ENCODE peak calls at places on chromosomes 5 and 9, in four cellular contexts. One of them, this sample, is unnamed.

GRCh38 chr9:12681620-12682019 is 11.6 kb upstream of the TYRP1 start:
- DNase-seq in HT-29: no peak
- DNase-seq in ACHN: no peak
- DNase-seq in mucosa of gallbladder: no peak
- DNase-seq in this sample: peak; percentile 53

GRCh38 chr9:13175732-13176131 is 103.8 kb downstream of the MPDZ start:
- DNase-seq in HT-29: no peak
- DNase-seq in ACHN: no peak
- DNase-seq in mucosa of gallbladder: no peak
- DNase-seq in this sample: no peak

GRCh38 chr9:131625848-131626670 is 80.7 kb downstream of the PRRT1B start:
- DNase-seq in HT-29: no peak
- DNase-seq in ACHN: no peak
- DNase-seq in mucosa of gallbladder: no peak
- DNase-seq in this sample: no peak

GRCh38 chr5:72441861-72442540 is 65.2 kb downstream of the ZNF366 start:
- DNase-seq in HT-29: no peak
- DNase-seq in ACHN: peak; percentile 54
- DNase-seq in mucosa of gallbladder: no peak
- DNase-seq in this sample: peak; percentile 70

GRCh38 chr5:100479079-100479688 is 56.0 kb upstream of the FAM174A start:
- DNase-seq in HT-29: peak; percentile 56
- DNase-seq in ACHN: peak; percentile 27
- DNase-seq in mucosa of gallbladder: no peak
- DNase-seq in this sample: no peak

GRCh38 chr5:416636-416960 is 26.4 kb upstream of the EXOC3 start:
- DNase-seq in HT-29: no peak
- DNase-seq in ACHN: no peak
- DNase-seq in mucosa of gallbladder: no peak
- DNase-seq in this sample: no peak

GRCh38 chr5:172869734-172870133 is 35.7 kb downstream of the ERGIC1 start:
- DNase-seq in HT-29: no peak
- DNase-seq in ACHN: peak; percentile 22
- DNase-seq in mucosa of gallbladder: no peak
- DNase-seq in this sample: no peak

GRCh38 chr9:103397868-103398600 is 402.9 kb downstream of the CYLC2 start:
- DNase-seq in HT-29: peak; percentile 60
- DNase-seq in ACHN: peak; percentile 59
- DNase-seq in mucosa of gallbladder: peak; percentile 46
- DNase-seq in this sample: peak; percentile 76

GRCh38 chr5:150159741-150160179 is 4.1 kb upstream of the PDGFRB start:
- DNase-seq in HT-29: no peak
- DNase-seq in ACHN: no peak
- DNase-seq in mucosa of gallbladder: no peak
- DNase-seq in this sample: no peak

GRCh38 chr5:53003144-53003543 is 14.0 kb downstream of the ITGA2 start:
- DNase-seq in HT-29: no peak
- DNase-seq in ACHN: no peak
- DNase-seq in mucosa of gallbladder: no peak
- DNase-seq in this sample: no peak

GRCh38 chr5:88667187-88668141 is 215.5 kb downstream of the MEF2C start:
- DNase-seq in HT-29: no peak
- DNase-seq in ACHN: no peak
- DNase-seq in mucosa of gallbladder: no peak
- DNase-seq in this sample: no peak

GRCh38 chr5:151742870-151743294 is 15.5 kb downstream of the ATOX1 start:
- DNase-seq in HT-29: peak; percentile 69
- DNase-seq in ACHN: peak; percentile 80
- DNase-seq in mucosa of gallbladder: peak; percentile 34
- DNase-seq in this sample: peak; percentile 57

GRCh38 chr5:151719228-151719861 is 32.6 kb upstream of the SPARC start:
- DNase-seq in HT-29: peak; percentile 19
- DNase-seq in ACHN: peak; percentile 46
- DNase-seq in mucosa of gallbladder: no peak
- DNase-seq in this sample: no peak

GRCh38 chr9:115115924-115116323 is 2.0 kb downstream of the TNC start:
- DNase-seq in HT-29: no peak
- DNase-seq in ACHN: peak; percentile 43
- DNase-seq in mucosa of gallbladder: no peak
- DNase-seq in this sample: peak; percentile 45

GRCh38 chr5:138664276-138664943 is 88.8 kb upstream of the CTNNA1 start:
- DNase-seq in HT-29: no peak
- DNase-seq in ACHN: peak; percentile 27
- DNase-seq in mucosa of gallbladder: no peak
- DNase-seq in this sample: peak; percentile 81

GRCh38 chr9:70481471-70481870 is 67.0 kb upstream of the KLF9 start:
- DNase-seq in HT-29: no peak
- DNase-seq in ACHN: no peak
- DNase-seq in mucosa of gallbladder: no peak
- DNase-seq in this sample: no peak

GRCh38 chr9:70021026-70021571 is 22.5 kb upstream of the MAMDC2 start:
- DNase-seq in HT-29: peak; percentile 33
- DNase-seq in ACHN: peak; percentile 49
- DNase-seq in mucosa of gallbladder: no peak
- DNase-seq in this sample: peak; percentile 85

GRCh38 chr5:55763736-55764420 is 26.0 kb downstream of the DDX4 start:
- DNase-seq in HT-29: no peak
- DNase-seq in ACHN: no peak
- DNase-seq in mucosa of gallbladder: no peak
- DNase-seq in this sample: no peak

This sample was measured in NCI-H226.